ENCODE peak calls at places on chromosomes 13 and 19, in ten cellular contexts. L is activated T-cell treated with anti-CD3 and anti-CD28 coated beads for 1 hour; C is stimulated activated CD4-positive, alpha-beta T cell treated with anti-CD3 and anti-CD28 coated beads, Interleukin-4, amount 100 ng/mL, for 24 hours; D is Right ventricle myocardium superior; F is MM.1S; B is cardiac muscle cell; W is astrocyte of the spinal cord; O is CD4-positive, alpha-beta T cell; I is pancreas; X is fibroblast of villous mesenchyme. J is an unnamed sample.
A peak's percentile ranks its signal among the peaks of the same experiment; 100 is the strongest.

GRCh38 chr13:101916108-101916757 is 463.8 kb downstream of the ITGBL1 start:
- DNase-seq in L (no peak), I (peak; percentile 12), W (peak; percentile 32), O (no peak), D (peak; percentile 62), C (no peak), X (peak; percentile 13), B (peak; percentile 63), F (no peak), J (peak; percentile 42)

GRCh38 chr13:100240109-100240779 is 151.4 kb downstream of the PCCA start:
- DNase-seq in X (no peak), L (no peak), I (no peak), C (no peak), D (no peak), F (no peak), B (no peak), W (no peak), O (no peak), J (no peak)

GRCh38 chr19:5059191-5059579 is 90.3 kb downstream of the KDM4B start:
- DNase-seq in C (no peak), I (no peak), B (no peak), L (no peak), W (no peak), F (no peak), O (no peak), X (no peak), D (peak; percentile 70), J (no peak)

GRCh38 chr19:49912965-49913685 is 15.9 kb upstream of the ATF5 start:
- DNase-seq in I (no peak), F (no peak), C (no peak), O (no peak), B (no peak), D (no peak), W (no peak), L (no peak), X (peak; percentile 30), J (no peak)

GRCh38 chr13:43469791-43470190 is 317.0 kb downstream of the ENOX1 start:
- DNase-seq in B (no peak), O (no peak), F (no peak), C (no peak), W (peak; percentile 31), D (no peak), L (no peak), I (no peak), X (no peak), J (no peak)

GRCh38 chr19:5621945-5622464 is 571 bp downstream of the SAFB2 start:
- DNase-seq in C (peak; percentile 36), O (peak; percentile 16), X (no peak), F (peak; percentile 17), D (peak; percentile 47), W (no peak), I (peak; percentile 50), L (peak; percentile 20), B (no peak), J (peak; percentile 4)

GRCh38 chr19:44741258-44741731 is 7.2 kb upstream of the BCL3 start:
- DNase-seq in C (no peak), I (no peak), W (no peak), F (no peak), B (no peak), X (peak; percentile 71), O (no peak), D (no peak), L (no peak), J (no peak)

GRCh38 chr19:23561341-23561740 is 125.7 kb downstream of the ZNF675 start:
- DNase-seq in I (no peak), W (no peak), D (no peak), F (no peak), O (no peak), L (no peak), B (no peak), C (no peak), X (no peak), J (no peak)

GRCh38 chr19:13727798-13728197 is 36.5 kb upstream of the MRI1 start:
- DNase-seq in X (no peak), O (no peak), L (no peak), F (no peak), D (no peak), C (no peak), B (no peak), W (peak; percentile 61), I (no peak), J (no peak)

GRCh38 chr19:5949792-5950305 is 28.1 kb downstream of the RANBP3 start:
- DNase-seq in I (no peak), C (peak; percentile 38), W (no peak), B (no peak), F (peak; percentile 92), L (peak; percentile 12), O (peak; percentile 36), D (peak; percentile 69), X (no peak), J (no peak)

GRCh38 chr13:99617474-99618255 is 116.4 kb downstream of the TM9SF2 start:
- DNase-seq in D (no peak), F (no peak), X (peak; percentile 52), W (peak; percentile 48), C (no peak), I (no peak), O (peak; percentile 13), L (no peak), B (peak; percentile 70), J (peak; percentile 65)

GRCh38 chr13:31172001-31172400 is 10.3 kb upstream of the HSPH1 start:
- DNase-seq in O (no peak), L (no peak), W (no peak), I (no peak), C (no peak), D (no peak), X (peak; percentile 27), F (no peak), B (no peak), J (no peak)

GRCh38 chr19:45539460-45539859 is 32.2 kb downstream of the VASP start:
- DNase-seq in W (no peak), D (no peak), L (no peak), O (no peak), C (no peak), B (no peak), F (no peak), X (no peak), I (no peak), J (no peak)

GRCh38 chr19:35206379-35206778 is 22.2 kb downstream of the FAM187B start:
- DNase-seq in D (no peak), W (no peak), C (peak; percentile 45), I (no peak), F (peak; percentile 96), L (no peak), O (peak; percentile 59), B (no peak), X (no peak), J (no peak)